ENCODE peak calls at places on chromosomes 13 and 19, in six cellular contexts. R is stimulated activated CD8-positive, alpha-beta memory T cell treated with anti-CD3 and anti-CD28 coated beads, Interleukin-15, amount 100 ng/mL, for 1 hour; Y is T-helper 1 cell; A is HT1080; X is pancreas; N is amygdala. Z is an unnamed sample.
A peak's percentile ranks its signal among the peaks of the same experiment; 100 is the strongest.

GRCh38 chr13:110525328-110526319 is 35.9 kb downstream of the RAB20 start:
- DNase-seq in R (no peak), Y (no peak), A (no peak), X (peak; percentile 31), N (no peak), Z (no peak)

GRCh38 chr19:16379521-16380313 is 55.1 kb downstream of the KLF2 start:
- DNase-seq in R (no peak), Y (no peak), A (no peak), X (no peak), N (no peak), Z (no peak)

GRCh38 chr19:1406496-1406817 is 929 bp upstream of the DAZAP1 start:
- DNase-seq in R (no peak), Y (no peak), A (no peak), X (peak; percentile 61), N (no peak), Z (no peak)

GRCh38 chr19:658916-659839 is 3.8 kb downstream of the RNF126 start:
- DNase-seq in R (no peak), Y (peak; percentile 62), A (no peak), X (no peak), N (no peak), Z (no peak)

GRCh38 chr19:54271106-54271505 is 9.8 kb downstream of the LILRB2 start:
- DNase-seq in R (no peak), Y (no peak), A (no peak), X (no peak), N (no peak), Z (no peak)

GRCh38 chr13:52842440-52842839 is 6.0 kb downstream of the PCDH8 start:
- DNase-seq in R (no peak), Y (no peak), A (no peak), X (no peak), N (no peak), Z (no peak)

GRCh38 chr19:41426116-41426841 is 895 bp downstream of the B3GNT8 start:
- DNase-seq in R (no peak), Y (no peak), A (no peak), X (no peak), N (no peak), Z (no peak)

GRCh38 chr13:77781804-77782203 is 84.3 kb downstream of the SLAIN1 start:
- DNase-seq in R (no peak), Y (no peak), A (no peak), X (no peak), N (no peak), Z (peak; percentile 4)

GRCh38 chr13:33349996-33350826 is 64.7 kb upstream of the STARD13 start:
- DNase-seq in R (no peak), Y (no peak), A (no peak), X (peak; percentile 59), N (peak; percentile 20), Z (no peak)

GRCh38 chr13:79211377-79211776 is 194.7 kb downstream of the RBM26 start:
- DNase-seq in R (no peak), Y (no peak), A (no peak), X (no peak), N (no peak), Z (no peak)

GRCh38 chr19:58562126-58563033 is 4.0 kb upstream of the UBE2M start:
- DNase-seq in R (no peak), Y (no peak), A (no peak), X (peak; percentile 55), N (no peak), Z (no peak)

GRCh38 chr19:4088975-4089374 is 22.3 kb upstream of the ZBTB7A start:
- DNase-seq in R (no peak), Y (peak; percentile 45), A (no peak), X (no peak), N (no peak), Z (no peak)

GRCh38 chr13:45121421-45121820 is 1.1 kb downstream of the GTF2F2 start:
- DNase-seq in R (no peak), Y (no peak), A (no peak), X (no peak), N (no peak), Z (no peak)

GRCh38 chr13:44471686-44472085 is 98.1 kb downstream of the SERP2 start:
- DNase-seq in R (no peak), Y (no peak), A (peak; percentile 52), X (no peak), N (no peak), Z (no peak)

GRCh38 chr13:108427355-108427754 is 157.8 kb downstream of the TNFSF13B start:
- DNase-seq in R (no peak), Y (no peak), A (peak; percentile 53), X (no peak), N (no peak), Z (no peak)

GRCh38 chr13:98454389-98454881 is 122.5 kb downstream of the STK24 start:
- DNase-seq in R (no peak), Y (no peak), A (no peak), X (no peak), N (no peak), Z (peak; percentile 46)

GRCh38 chr13:98842858-98843481 is 90.5 kb upstream of the SLC15A1 start:
- DNase-seq in R (peak; percentile 26), Y (peak; percentile 25), A (peak; percentile 72), X (peak; percentile 81), N (peak; percentile 43), Z (peak; percentile 61)

GRCh38 chr13:107531180-107531579 is 684.2 kb downstream of the LIG4 start:
- DNase-seq in R (no peak), Y (no peak), A (no peak), X (no peak), N (no peak), Z (no peak)

GRCh38 chr13:114167885-114168284 is 11.2 kb upstream of the CFAP97D2 start:
- DNase-seq in R (no peak), Y (no peak), A (no peak), X (no peak), N (no peak), Z (no peak)

GRCh38 chr13:23433171-23434153 is at the start of gene SACS:
- DNase-seq in R (no peak), Y (no peak), A (peak; percentile 52), X (peak; percentile 22), N (peak; percentile 46), Z (peak; percentile 63)

GRCh38 chr13:75016225-75016624 is 465.7 kb downstream of the TBC1D4 start:
- DNase-seq in R (no peak), Y (no peak), A (no peak), X (no peak), N (no peak), Z (no peak)

GRCh38 chr13:52809310-52809769 is 39.1 kb downstream of the PCDH8 start:
- DNase-seq in R (no peak), Y (no peak), A (peak; percentile 93), X (peak; percentile 50), N (peak; percentile 63), Z (peak; percentile 44)

GRCh38 chr13:94079876-94080275 is 399.6 kb downstream of the DCT start:
- DNase-seq in R (no peak), Y (no peak), A (no peak), X (no peak), N (no peak), Z (no peak)

Z was measured in hippocampal formation.